ENCODE peak calls at places on chromosomes 2 and 18, in ten cellular contexts. Z, P, J, E, W, D, B, R, M and Q are unnamed samples.

GRCh38 chr2:17979707-17980106 is 101.2 kb downstream of the KCNS3 start:
- DNase-seq in R (no peak), Z (no peak), D (no peak), W (no peak), B (no peak), E (no peak), J (no peak), P (no peak), M (no peak), Q (no peak)

GRCh38 chr2:117997872-117998454 is 15.9 kb downstream of the CCDC93 start:
- DNase-seq in W (no peak), B (no peak), Z (no peak), E (no peak), J (no peak), D (no peak), M (no peak), P (no peak), R (no peak), Q (no peak)

GRCh38 chr2:202317080-202317859 is 51.7 kb downstream of the NOP58 start:
- DNase-seq in B (peak), P (no peak), E (no peak), Z (no peak), R (no peak), M (peak), W (peak), J (no peak), D (peak), Q (no peak)

GRCh38 chr2:23745726-23746105 is 181.2 kb downstream of the ATAD2B start:
- DNase-seq in D (peak), E (no peak), W (peak), R (no peak), M (peak), J (no peak), Z (peak), P (no peak), B (peak), Q (no peak)

GRCh38 chr2:64807417-64807816 is 153.7 kb upstream of the SERTAD2 start:
- DNase-seq in R (peak), D (peak), W (no peak), M (peak), B (no peak), Z (peak), P (no peak), E (no peak), J (no peak), Q (no peak)

GRCh38 chr2:217703102-217703501 is 299.7 kb downstream of the TNS1 start:
- DNase-seq in B (no peak), M (no peak), Z (no peak), R (no peak), D (no peak), E (no peak), J (no peak), W (no peak), P (no peak), Q (no peak)

GRCh38 chr2:217218269-217219140 is 358.6 kb upstream of the TNP1 start:
- DNase-seq in D (peak), P (no peak), B (no peak), J (no peak), R (peak), E (no peak), M (peak), Z (no peak), W (no peak), Q (no peak)

GRCh38 chr2:50347355-50348044 is 684.4 kb downstream of the NRXN1 start:
- DNase-seq in D (no peak), R (no peak), Z (no peak), W (no peak), M (no peak), P (no peak), B (peak), J (peak), E (peak), Q (no peak)

GRCh38 chr2:232843860-232844259 is 26.2 kb upstream of the SNORC start:
- DNase-seq in B (no peak), D (no peak), M (no peak), P (peak), W (no peak), R (no peak), J (no peak), Z (no peak), E (no peak), Q (no peak)

GRCh38 chr2:39989888-39990287 is 210.8 kb upstream of the THUMPD2 start:
- DNase-seq in B (no peak), R (no peak), Z (no peak), J (no peak), P (no peak), W (no peak), M (peak), E (peak), D (no peak), Q (no peak)

GRCh38 chr2:58039170-58039611 is 7.4 kb upstream of the VRK2 start:
- DNase-seq in W (no peak), M (no peak), J (no peak), E (no peak), B (no peak), R (no peak), P (peak), D (peak), Z (no peak), Q (no peak)

GRCh38 chr2:164910091-164910899 is 45.0 kb downstream of the SLC38A11 start:
- DNase-seq in M (peak), D (no peak), R (no peak), Z (no peak), B (peak), E (no peak), J (no peak), P (peak), W (no peak), Q (no peak)

DNA sequence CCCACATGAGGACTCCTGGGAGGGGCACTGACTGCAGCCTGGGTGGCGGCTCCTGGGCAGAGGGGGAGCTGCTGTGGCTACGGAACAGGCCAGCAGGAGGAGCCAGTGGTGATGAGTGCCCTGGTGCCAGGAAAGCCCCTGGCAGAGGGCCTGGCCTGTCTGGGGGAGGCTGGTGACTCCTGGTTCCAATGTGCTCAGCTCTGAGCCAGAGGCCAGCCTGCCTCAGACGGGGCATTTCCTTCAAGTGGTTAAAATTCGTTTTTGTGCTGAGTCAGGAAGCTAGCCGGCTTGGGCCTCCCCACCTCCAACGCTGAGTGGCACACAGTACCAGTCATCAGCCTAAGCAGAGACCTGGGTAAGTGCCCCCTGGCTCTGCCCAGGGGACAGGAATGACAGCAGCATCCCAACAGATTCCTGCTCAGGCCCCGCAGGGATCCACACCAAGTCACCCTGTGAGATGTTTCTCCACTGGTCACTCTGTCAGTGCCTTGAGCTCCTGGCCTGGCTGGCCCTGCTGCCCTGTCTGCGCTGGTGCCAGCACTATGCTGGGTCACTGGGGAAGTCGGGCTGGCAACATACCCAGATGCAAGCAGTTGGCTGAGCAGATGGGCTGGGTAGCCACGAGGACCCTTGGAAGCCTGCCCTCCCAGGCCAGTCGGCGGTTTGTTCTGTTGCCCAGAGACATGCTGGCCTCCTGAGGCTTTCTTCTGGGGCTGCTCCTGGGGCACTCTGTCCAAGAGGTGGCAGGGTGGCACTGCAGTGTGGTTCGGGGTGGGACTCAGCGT is 7.1 kb upstream of the KLF11 start:
- DNase-seq in D (peak), R (no peak), W (no peak), B (no peak), Z (peak), J (no peak), P (peak), E (peak), M (peak), Q (peak)
- H3K4me3 ChIP-seq in D (no peak), R (no peak), W (no peak), B (no peak), Z (no peak), J (no peak), P (no peak), E (no peak), M (no peak), Q (peak)

DNA sequence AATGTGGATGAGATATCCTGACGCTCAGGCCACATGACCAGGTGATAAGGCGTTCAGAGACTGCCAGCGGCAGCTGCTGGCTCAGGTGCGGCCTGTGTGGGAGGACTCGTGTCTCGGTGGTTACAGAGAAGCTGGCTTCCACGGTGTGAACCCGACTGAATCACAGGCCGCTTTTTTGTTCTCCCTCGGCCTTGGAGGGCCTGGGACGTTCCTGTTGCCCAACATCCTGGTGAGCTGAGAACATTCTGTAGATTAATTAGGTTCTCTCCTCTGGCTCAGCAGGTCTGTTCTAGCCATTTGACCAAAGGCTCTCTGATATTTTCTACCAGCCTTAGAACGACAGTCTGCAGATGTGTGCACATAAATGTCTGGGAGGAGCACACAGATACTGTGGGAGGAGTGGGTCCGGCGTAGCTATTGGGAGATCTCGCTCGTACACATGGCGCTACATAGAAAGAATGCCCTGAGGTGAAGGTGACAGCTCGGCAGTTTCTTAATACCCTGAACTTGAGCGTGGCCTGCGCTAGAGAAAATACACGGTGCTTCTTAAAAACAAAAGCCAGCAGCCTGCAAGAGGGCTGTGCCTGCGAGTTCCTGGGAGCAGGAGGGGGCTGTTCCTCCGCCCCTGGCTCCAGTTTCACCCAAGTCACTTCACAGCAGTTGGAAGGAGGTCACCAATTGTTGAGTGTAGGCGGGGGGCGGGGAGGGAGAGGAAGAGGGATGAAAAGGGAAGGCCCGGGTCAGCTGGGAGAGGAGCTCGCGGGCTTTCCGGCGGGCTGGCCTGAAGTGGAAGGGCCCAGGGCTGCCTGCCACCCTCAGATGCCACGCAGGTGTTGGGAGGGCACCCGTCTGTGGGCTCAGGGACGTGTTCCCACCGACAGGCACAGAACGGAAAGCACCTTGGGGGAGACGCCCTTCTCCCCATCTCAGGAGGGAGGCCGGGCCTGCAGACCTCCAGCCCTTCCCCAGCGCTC is 124.6 kb upstream of the ZNF516 start:
- DNase-seq in W (peak), Z (no peak), D (peak), J (peak), M (peak), E (peak), P (no peak), R (no peak), B (no peak), Q (no peak)
- H3K4me3 ChIP-seq in W (peak), Z (no peak), D (peak), J (no peak), M (peak), E (peak), P (no peak), R (no peak), B (no peak), Q (peak)

GRCh38 chr2:44707945-44708645 is 233.4 kb upstream of the SIX3 start:
- DNase-seq in D (no peak), Z (no peak), P (peak), M (peak), E (peak), R (peak), W (no peak), B (no peak), J (no peak), Q (no peak)
- H3K4me3 ChIP-seq in D (no peak), Z (no peak), P (peak), M (no peak), E (no peak), R (no peak), W (no peak), B (no peak), J (no peak), Q (no peak)

GRCh38 chr2:20652141-20652540 is 1.2 kb upstream of the HS1BP3 start:
- DNase-seq in D (no peak), M (no peak), B (no peak), P (no peak), Z (no peak), R (no peak), J (no peak), W (no peak), E (no peak), Q (no peak)

GRCh38 chr2:20652673-20653575 is 2.0 kb upstream of the HS1BP3 start:
- DNase-seq in J (no peak), Z (no peak), D (no peak), B (no peak), P (no peak), M (no peak), R (no peak), E (no peak), W (no peak), Q (no peak)

GRCh38 chr2:20650412-20650879 is 452 bp downstream of the HS1BP3 start:
- DNase-seq in P (peak), J (no peak), M (no peak), E (peak), Z (peak), D (peak), R (no peak), W (no peak), B (no peak), Q (no peak)

GRCh38 chr2:20650880-20651730 is at the start of gene HS1BP3:
- DNase-seq in Z (peak), D (peak), J (peak), M (peak), W (peak), R (peak), P (peak), E (peak), B (peak), Q (peak)

DNA sequence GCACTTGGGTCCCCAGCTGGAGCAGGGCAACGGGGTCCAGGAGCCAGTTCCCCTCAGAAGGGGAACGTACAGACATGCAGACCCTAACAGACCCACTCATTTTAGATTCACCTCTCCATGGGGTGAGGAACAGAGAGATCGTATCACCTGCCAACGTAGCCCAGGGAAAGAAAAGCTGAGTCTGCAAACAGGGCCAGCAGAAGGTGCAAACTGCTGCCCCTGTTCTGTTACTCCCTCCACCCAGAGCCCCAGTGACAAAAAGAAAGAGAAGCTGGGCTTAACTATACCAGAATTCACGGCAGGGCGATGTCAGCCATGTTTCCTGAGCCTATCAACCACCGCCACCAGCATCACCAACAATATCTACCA is 817 bp upstream of the HS1BP3 start:
- DNase-seq in W (no peak), E (no peak), R (no peak), D (no peak), P (no peak), Z (no peak), J (no peak), M (no peak), B (no peak), Q (no peak)
- H3K4me3 ChIP-seq in W (peak), E (peak), R (peak), D (peak), P (no peak), Z (peak), J (no peak), M (peak), B (peak), Q (peak)

DNA sequence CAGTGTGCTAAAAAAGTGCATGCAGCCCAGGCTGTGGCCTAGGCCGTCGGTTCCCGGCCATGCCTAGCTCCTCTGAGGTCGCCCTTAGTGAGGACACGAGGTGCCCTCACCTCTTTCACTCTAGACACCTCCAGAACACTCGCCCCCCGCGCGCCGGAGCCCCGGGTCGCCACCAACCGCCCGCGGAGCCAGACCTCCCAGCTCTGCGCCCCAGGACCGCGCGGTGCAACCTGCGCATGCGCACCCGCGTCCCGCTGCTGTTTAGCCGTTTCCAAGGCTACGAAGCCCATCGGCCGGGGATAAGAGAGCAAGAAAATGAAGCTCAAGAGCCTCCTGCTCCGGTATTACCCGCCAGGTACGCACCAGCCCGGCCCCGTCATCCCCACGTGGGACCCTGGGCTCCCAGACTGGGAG is at the start of gene DAW1:
- DNase-seq in M (no peak), W (no peak), B (peak), D (peak), P (no peak), R (no peak), Z (no peak), J (peak), E (no peak), Q (no peak)
- H3K4me3 ChIP-seq in M (peak), W (peak), B (peak), D (peak), P (no peak), R (no peak), Z (no peak), J (peak), E (no peak), Q (peak)